ENCODE peak calls at places on chromosomes 5 and 9, in nine cellular contexts. G is uterus, K is kidney, D is cardiac muscle cell, Y is tibial artery, A is testis, I is keratinocyte, Z is WERI-Rb-1, T is Peyer's patch. L is an unnamed sample.

GRCh38 chr5:108521841-108522506 is 140.1 kb upstream of the FBXL17 start:
- DNase-seq in Z (peak; percentile 32), D (peak; percentile 77), I (peak; percentile 9), G (no peak), Y (no peak), A (peak; percentile 27), K (no peak), T (no peak), L (peak; percentile 84)

GRCh38 chr5:120062515-120062917 is 401.6 kb upstream of the PRR16 start:
- DNase-seq in K (no peak), Z (no peak), A (no peak), I (no peak), G (no peak), Y (no peak), T (no peak), D (no peak), L (no peak)

GRCh38 chr5:58932057-58932594 is 349.3 kb downstream of the RAB3C start:
- DNase-seq in I (no peak), Y (no peak), G (no peak), K (no peak), D (no peak), A (no peak), Z (no peak), T (no peak), L (no peak)

GRCh38 chr5:121144764-121145163 is 680.7 kb downstream of the PRR16 start:
- DNase-seq in I (no peak), D (no peak), K (no peak), G (no peak), Y (no peak), T (no peak), Z (no peak), A (no peak), L (no peak)

GRCh38 chr9:96484521-96484931 is 34.6 kb downstream of the HABP4 start:
- DNase-seq in K (no peak), D (no peak), A (no peak), T (no peak), Z (no peak), Y (no peak), G (no peak), I (no peak), L (no peak)

GRCh38 chr9:35945341-35946018 is 12.5 kb downstream of the OR2S2 start:
- DNase-seq in Z (peak; percentile 91), K (peak; percentile 91), I (peak; percentile 45), T (peak; percentile 87), Y (peak; percentile 78), A (peak; percentile 85), D (peak; percentile 86), G (peak; percentile 87), L (peak; percentile 82)

GRCh38 chr9:16277471-16277870 is 593.0 kb downstream of the BNC2 start:
- DNase-seq in I (no peak), A (no peak), T (no peak), G (no peak), Y (no peak), K (no peak), Z (no peak), D (no peak), L (no peak)

GRCh38 chr9:34377402-34377741 is 674 bp upstream of the MYORG start:
- DNase-seq in T (no peak), Y (no peak), A (peak; percentile 31), I (no peak), D (peak; percentile 39), K (peak; percentile 86), G (peak; percentile 43), Z (peak; percentile 42), L (no peak)

GRCh38 chr9:87859137-87859536 is 23.5 kb upstream of the SPATA31E1 start:
- DNase-seq in G (no peak), D (no peak), T (no peak), Z (no peak), Y (no peak), I (no peak), A (no peak), K (no peak), L (peak; percentile 2)

GRCh38 chr5:7391215-7391614 is 4.7 kb upstream of the ADCY2 start:
- DNase-seq in I (no peak), A (no peak), T (no peak), G (no peak), Z (peak; percentile 87), D (no peak), K (no peak), Y (no peak), L (no peak)

GRCh38 chr9:13386324-13386723 is 106.8 kb upstream of the MPDZ start:
- DNase-seq in K (no peak), T (no peak), I (no peak), D (no peak), Z (no peak), G (no peak), Y (no peak), A (no peak), L (no peak)

GRCh38 chr9:13383216-13383615 is 103.7 kb upstream of the MPDZ start:
- DNase-seq in A (no peak), I (no peak), T (no peak), Z (no peak), Y (no peak), K (no peak), D (no peak), G (no peak), L (no peak)

GRCh38 chr9:13378171-13378570 is 98.7 kb upstream of the MPDZ start:
- DNase-seq in A (no peak), Z (no peak), D (no peak), K (no peak), G (no peak), I (no peak), T (no peak), Y (no peak), L (no peak)

GRCh38 chr9:13380903-13381302 is 101.4 kb upstream of the MPDZ start:
- DNase-seq in A (no peak), K (no peak), Y (no peak), D (no peak), I (no peak), Z (no peak), G (no peak), T (no peak), L (no peak)

GRCh38 chr9:13382595-13382994 is 103.1 kb upstream of the MPDZ start:
- DNase-seq in Y (no peak), I (no peak), A (no peak), G (no peak), D (no peak), Z (no peak), K (no peak), T (no peak), L (no peak)
- H3K27ac ChIP-seq in Y (no peak overlapping the region), I (no peak overlapping the region), A (no peak overlapping the region), G (peak overlapping the region; percentile 22), D (no peak overlapping the region), Z (no peak overlapping the region), K (no peak overlapping the region), T (no peak overlapping the region), L (no peak overlapping the region)

GRCh38 chr5:171978519-171978918 is 27.9 kb downstream of the FBXW11 start:
- DNase-seq in K (no peak), G (no peak), Z (no peak), I (no peak), D (no peak), T (no peak), A (no peak), Y (no peak), L (no peak)

GRCh38 chr5:171981847-171982246 is 24.6 kb downstream of the FBXW11 start:
- DNase-seq in A (no peak), I (no peak), D (no peak), T (no peak), K (no peak), Z (no peak), G (no peak), Y (no peak), L (no peak)

GRCh38 chr5:171979606-171980005 is 26.8 kb downstream of the FBXW11 start:
- DNase-seq in A (no peak), K (no peak), Z (no peak), Y (no peak), G (no peak), I (no peak), D (no peak), T (no peak), L (no peak)

GRCh38 chr5:171978016-171978415 is 28.4 kb downstream of the FBXW11 start:
- DNase-seq in A (no peak), I (no peak), T (no peak), Z (no peak), K (no peak), D (no peak), G (no peak), Y (no peak), L (no peak)

DNA sequence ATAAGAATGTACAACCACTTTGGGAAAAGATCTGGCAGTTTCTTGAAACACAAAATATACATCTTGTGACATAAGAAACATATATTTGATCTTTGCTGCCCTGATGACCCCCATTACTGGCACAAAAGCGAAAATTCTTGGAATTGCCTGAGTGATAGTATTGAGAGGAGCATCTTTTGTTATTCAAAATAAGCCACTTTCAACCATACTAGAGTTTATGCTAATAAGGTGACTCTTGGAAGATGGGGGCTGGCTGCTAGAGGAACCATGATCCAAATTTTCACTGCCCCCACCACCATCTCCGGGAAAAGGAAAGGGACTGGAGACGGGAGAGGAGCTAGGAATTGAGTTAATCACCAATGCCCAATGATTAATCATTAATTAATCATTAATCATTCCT is 25.7 kb downstream of the FBXW11 start:
- DNase-seq in D (no peak), Y (no peak), Z (no peak), I (no peak), A (no peak), T (no peak), K (no peak), G (no peak), L (no peak)
- H3K27ac ChIP-seq in D (no peak overlapping the region), Y (no peak overlapping the region), Z (no peak overlapping the region), I (no peak overlapping the region), A (no peak overlapping the region), T (no peak overlapping the region), K (no peak overlapping the region), G (no peak overlapping the region), L (no peak overlapping the region)

GRCh38 chr5:96033116-96033515 is 71.5 kb upstream of the ELL2 start:
- DNase-seq in A (no peak), D (no peak), G (no peak), I (no peak), K (no peak), Y (no peak), T (no peak), Z (no peak), L (no peak)

GRCh38 chr5:96031811-96032261 is 70.2 kb upstream of the ELL2 start:
- DNase-seq in D (no peak), K (no peak), I (no peak), Y (no peak), A (no peak), T (no peak), Z (no peak), G (no peak), L (no peak)

GRCh38 chr5:96037128-96037527 is 75.5 kb upstream of the ELL2 start:
- DNase-seq in K (no peak), T (no peak), A (no peak), D (no peak), G (no peak), Z (no peak), I (no peak), Y (no peak), L (no peak)

GRCh38 chr5:96035796-96036195 is 74.1 kb upstream of the ELL2 start:
- DNase-seq in Z (no peak), G (no peak), D (no peak), I (no peak), Y (no peak), K (no peak), A (no peak), T (no peak), L (no peak)

GRCh38 chr5:96036301-96036700 is 74.7 kb upstream of the ELL2 start:
- DNase-seq in Z (no peak), I (no peak), Y (no peak), A (no peak), G (no peak), T (no peak), K (no peak), D (no peak), L (no peak)
- H3K27ac ChIP-seq in Z (no peak overlapping the region), I (peak overlapping the region; percentile 72), Y (no peak overlapping the region), A (no peak overlapping the region), G (no peak overlapping the region), T (no peak overlapping the region), K (no peak overlapping the region), D (no peak overlapping the region), L (no peak overlapping the region)

GRCh38 chr5:53856491-53856890 is 296.1 kb downstream of the NDUFS4 start:
- DNase-seq in T (no peak), I (no peak), Y (no peak), Z (no peak), G (no peak), A (no peak), K (no peak), D (no peak), L (no peak)
- H3K27ac ChIP-seq in T (no peak overlapping the region), I (no peak overlapping the region), Y (no peak overlapping the region), Z (no peak overlapping the region), G (no peak overlapping the region), A (no peak overlapping the region), K (no peak overlapping the region), D (no peak overlapping the region), L (no peak overlapping the region)